ENCODE peak calls at places on chromosome 6, in five cellular contexts. B is RWPE1; T is KG1; X is activated B cell treated with CpG ODN at 0.5 μM for 24 hours; V is activated CD4-positive, alpha-beta T cell treated with anti-CD3 and anti-CD28 coated beads, Interleukin-2, amount 50 U/mL, for 1 hour. R is an unnamed sample.

GRCh38 chr6:158620963-158621693 is 23.4 kb downstream of the DYNLT1 start:
- DNase-seq in B (no peak), T (no peak), X (no peak), V (no peak), R (no peak)

GRCh38 chr6:392441-393390 is 1.2 kb downstream of the IRF4 start:
- DNase-seq in B (no peak), T (no peak), X (peak), V (peak), R (no peak)

GRCh38 chr6:54427396-54427910 is 119.2 kb downstream of the TINAG start:
- DNase-seq in B (no peak), T (no peak), X (no peak), V (no peak), R (no peak)

GRCh38 chr6:34680802-34681515 is 15.6 kb downstream of the ILRUN start:
- DNase-seq in B (peak), T (no peak), X (no peak), V (no peak), R (peak)

GRCh38 chr6:72525821-72526550 is 95.9 kb upstream of the KCNQ5 start:
- DNase-seq in B (no peak), T (no peak), X (no peak), V (no peak), R (no peak)

GRCh38 chr6:161003336-161003735 is 11.8 kb downstream of the MAP3K4 start:
- DNase-seq in B (no peak), T (no peak), X (no peak), V (no peak), R (no peak)

GRCh38 chr6:152112503-152113261 is 305.2 kb downstream of the ESR1 start:
- DNase-seq in B (no peak), T (no peak), X (no peak), V (no peak), R (no peak)

GRCh38 chr6:160386869-160387518 is 38.8 kb downstream of the SLC22A3 start:
- DNase-seq in B (peak), T (no peak), X (no peak), V (no peak), R (no peak)

GRCh38 chr6:144582939-144583613 is 297.9 kb downstream of the UTRN start:
- DNase-seq in B (no peak), T (peak), X (peak), V (no peak), R (peak)